ENCODE peak calls at places on chromosomes 4 and X, in six cellular contexts. H is pancreas, G is upper lobe of right lung, I is GM23338, P is ovary, N is AG04450. V is an unnamed sample.

GRCh38 chr4:113435893-113436292 is 325.6 kb downstream of the CAMK2D start:
- DNase-seq in H (no peak), G (no peak), I (peak), P (peak), N (no peak), V (peak)

GRCh38 chrX:136646602-136647239 is 1.2 kb upstream of the CD40LG start:
- DNase-seq in H (no peak), G (no peak), I (no peak), P (no peak), N (no peak), V (no peak)

GRCh38 chrX:126770179-126770578 is 49.4 kb upstream of the PRR32 start:
- DNase-seq in H (no peak), G (no peak), I (peak), P (no peak), N (no peak), V (no peak)

GRCh38 chrX:50470103-50471031 is at the start of gene DGKK:
- DNase-seq in H (no peak), G (peak), I (peak), P (no peak), N (no peak), V (no peak)

GRCh38 chr4:116180056-116180690 is 905.2 kb downstream of the TRAM1L1 start:
- DNase-seq in H (no peak), G (no peak), I (peak), P (no peak), N (no peak), V (no peak)

GRCh38 chrX:727738-728621 is 97.4 kb downstream of the SHOX start:
- DNase-seq in H (no peak), G (no peak), I (peak), P (no peak), N (no peak), V (no peak)

GRCh38 chr4:114378306-114378903 is 220.2 kb upstream of the UGT8 start:
- DNase-seq in H (no peak), G (no peak), I (no peak), P (no peak), N (peak), V (no peak)

GRCh38 chr4:29336851-29337250 is 1383.3 kb upstream of the PCDH7 start:
- DNase-seq in H (no peak), G (no peak), I (no peak), P (no peak), N (no peak), V (no peak)

GRCh38 chr4:184417802-184418511 is 56.4 kb downstream of the IRF2 start:
- DNase-seq in H (no peak), G (no peak), I (no peak), P (no peak), N (peak), V (peak)
- TF ChIP-seq CTCF in H (no peak), G (no peak), I (no peak), P (no peak), N (no peak), V (no peak)

GRCh38 chr4:162645381-162645780 is 481.6 kb upstream of the FSTL5 start:
- DNase-seq in H (no peak), G (no peak), I (peak), P (no peak), N (no peak), V (no peak)
- TF ChIP-seq CTCF in H (no peak), G (no peak), I (peak), P (no peak), N (no peak), V (no peak)

DNA sequence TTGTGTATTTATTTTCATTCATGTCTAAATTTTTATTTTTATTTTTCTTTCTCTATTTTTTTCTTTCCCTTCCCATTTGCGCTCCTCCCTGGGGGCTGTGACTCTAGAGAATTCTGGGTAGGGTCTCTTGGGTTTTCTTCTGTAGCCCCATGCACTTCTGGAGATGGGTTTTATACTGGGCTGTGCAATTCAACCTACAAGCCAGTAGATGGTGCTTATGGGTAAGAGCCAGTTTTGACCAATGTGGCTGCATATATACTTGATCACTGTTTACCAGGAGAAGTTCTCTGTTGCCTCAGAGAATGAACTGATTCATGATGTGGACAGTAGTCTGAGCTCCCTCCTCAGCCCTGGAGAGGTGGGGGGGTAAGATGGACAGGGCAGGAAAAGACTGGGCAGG is 614.6 kb downstream of the PCDH19 start:
- DNase-seq in H (no peak), G (no peak), I (no peak), P (no peak), N (no peak), V (no peak)
- TF ChIP-seq CTCF in H (no peak), G (peak), I (no peak), P (no peak), N (no peak), V (peak)

GRCh38 chr4:155999743-156000142 is 46.1 kb upstream of the CTSO start:
- DNase-seq in H (no peak), G (no peak), I (peak), P (no peak), N (no peak), V (no peak)
- TF ChIP-seq CTCF in H (no peak), G (no peak), I (peak), P (no peak), N (peak), V (no peak)

DNA sequence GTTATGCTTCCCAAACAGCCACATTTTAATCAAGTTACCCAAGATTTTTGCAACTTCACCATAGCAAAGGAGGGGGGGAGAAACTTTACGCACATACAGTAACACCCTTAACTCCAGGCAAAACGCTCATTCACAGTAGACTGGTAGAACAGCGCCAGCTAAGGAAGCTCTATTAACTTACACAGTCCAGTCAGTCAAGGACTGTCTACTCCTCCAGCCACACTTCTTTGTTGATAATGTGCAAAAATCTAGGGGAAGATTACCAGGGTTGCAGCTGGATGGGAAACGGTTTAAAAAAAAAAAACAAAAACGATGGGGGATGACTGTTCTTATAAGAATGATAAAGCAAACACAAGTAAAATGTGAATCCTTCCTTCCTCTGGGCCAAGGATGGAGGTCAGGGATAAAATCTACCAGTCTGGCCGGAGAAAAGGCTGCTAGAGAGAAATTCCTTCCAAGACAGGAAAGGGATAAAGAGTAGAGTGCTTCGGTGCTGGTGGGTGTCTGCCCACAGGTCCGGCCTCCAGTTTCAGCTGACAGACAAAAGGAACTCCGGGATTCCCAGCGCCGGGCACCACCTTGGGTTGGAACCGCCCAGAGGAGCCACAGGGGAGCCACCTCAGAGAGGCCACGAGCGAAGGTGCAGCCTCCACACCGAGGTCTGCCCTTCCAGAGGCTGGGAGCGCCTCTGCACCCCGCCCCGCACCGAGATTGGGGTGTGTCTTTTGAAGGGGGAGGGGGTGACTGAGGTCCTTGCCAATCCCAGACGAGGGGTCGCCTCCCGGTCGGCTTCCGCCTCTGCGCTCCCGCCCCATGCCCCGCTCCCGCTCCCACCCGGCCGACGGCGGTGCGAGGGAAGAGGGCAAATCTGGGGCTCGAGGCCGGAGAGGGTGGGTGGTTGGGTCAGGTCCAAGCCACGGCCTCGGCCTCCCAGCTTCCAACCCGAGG is 789 bp downstream of the ANKRD50 start:
- DNase-seq in H (peak), G (peak), I (peak), P (peak), N (peak), V (no peak)
- TF ChIP-seq CTCF in H (no peak), G (peak), I (peak), P (no peak), N (peak), V (peak)

GRCh38 chr4:189124149-189124758 is 816.4 kb upstream of the FRG1 start:
- DNase-seq in H (no peak), G (no peak), I (peak), P (peak), N (peak), V (no peak)
- TF ChIP-seq CTCF in H (peak), G (peak), I (peak), P (no peak), N (peak), V (peak)

DNA sequence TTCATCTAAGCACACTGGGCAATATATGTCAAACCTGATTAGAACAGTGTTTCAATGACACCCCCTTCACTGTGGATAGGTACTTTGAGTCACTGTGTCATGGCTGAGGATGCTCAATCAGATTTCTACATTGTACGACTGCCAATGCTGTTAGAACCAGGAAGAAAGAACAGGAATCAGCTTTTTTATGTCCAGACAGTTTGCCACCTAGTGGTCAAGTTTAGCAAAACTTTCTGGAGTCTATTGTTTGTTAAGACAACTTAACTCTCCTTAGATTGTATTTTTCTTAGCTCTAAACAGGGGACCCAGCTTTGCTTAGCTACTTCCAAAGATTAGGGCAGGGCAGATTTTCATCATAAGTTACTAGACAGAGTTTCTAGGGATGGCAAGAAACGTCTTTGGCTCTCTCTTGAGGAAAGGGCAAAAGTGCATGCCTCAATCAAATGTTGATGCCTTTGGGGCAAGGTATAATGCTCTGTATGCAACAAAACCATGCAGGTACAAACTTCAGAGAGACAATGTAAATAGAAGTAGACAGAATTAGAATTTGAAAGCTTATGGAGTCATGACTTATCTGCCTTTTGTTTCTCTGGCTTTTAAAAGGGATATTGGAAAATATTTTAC is 40.5 kb upstream of the BMP3 start:
- DNase-seq in H (no peak), G (no peak), I (peak), P (no peak), N (peak), V (peak)
- TF ChIP-seq CTCF in H (peak), G (peak), I (peak), P (peak), N (peak), V (peak)